ENCODE peak calls at places on chromosomes 13 and 19, in eight cellular contexts. Q is HCT116, S is IMR-90, F is GM12878, D is H1, B is neural progenitor cell, O is SK-N-SH, C is mesendoderm. E is an unnamed sample.
A peak's percentile ranks its signal among the peaks of the same experiment; 100 is the strongest.

GRCh38 chr13:65959305-65959704 is 1270.8 kb downstream of the PCDH9 start:
- DNase-seq in Q (no peak), S (peak; percentile 28), F (no peak), D (no peak), B (no peak), O (no peak), C (no peak), E (no peak)

GRCh38 chr19:55626350-55626749 is 2.0 kb upstream of the ZNF784 start:
- DNase-seq in Q (no peak), S (no peak), F (no peak), D (no peak), B (no peak), O (no peak), C (no peak), E (no peak)

GRCh38 chr13:67829641-67830040 is 599.5 kb upstream of the PCDH9 start:
- DNase-seq in Q (no peak), S (no peak), F (no peak), D (no peak), B (peak; percentile 7), O (no peak), C (peak; percentile 38), E (peak; percentile 36)

GRCh38 chr19:6970478-6970877 is 50.8 kb downstream of the MBD3L2B start:
- DNase-seq in Q (peak; percentile 41), S (no peak), F (no peak), D (no peak), B (no peak), O (peak; percentile 8), C (no peak), E (no peak)

GRCh38 chr13:76016799-76017198 is 380.7 kb downstream of the LMO7 start:
- DNase-seq in Q (peak; percentile 35), S (peak; percentile 23), F (no peak), D (no peak), B (peak; percentile 30), O (peak; percentile 17), C (peak; percentile 67), E (peak; percentile 87)

GRCh38 chr13:67069117-67069767 is 160.9 kb downstream of the PCDH9 start:
- DNase-seq in Q (no peak), S (peak; percentile 22), F (no peak), D (no peak), B (peak; percentile 68), O (no peak), C (peak; percentile 61), E (peak; percentile 52)

GRCh38 chr13:63902141-63902540 is 2486.5 kb upstream of the PCDH20 start:
- DNase-seq in Q (no peak), S (no peak), F (no peak), D (no peak), B (no peak), O (no peak), C (no peak), E (no peak)

GRCh38 chr13:30998548-30999140 is 66.2 kb downstream of the TEX26 start:
- DNase-seq in Q (no peak), S (peak; percentile 73), F (no peak), D (no peak), B (peak; percentile 27), O (peak; percentile 77), C (no peak), E (peak; percentile 19)

GRCh38 chr19:51200071-51200470 is 24.8 kb upstream of the CD33 start:
- DNase-seq in Q (no peak), S (no peak), F (no peak), D (no peak), B (no peak), O (no peak), C (no peak), E (no peak)

GRCh38 chr13:51590966-51591627 is 6.8 kb downstream of the WDFY2 start:
- DNase-seq in Q (no peak), S (peak; percentile 90), F (no peak), D (no peak), B (no peak), O (peak; percentile 41), C (peak; percentile 78), E (no peak)
- H3K4me3 ChIP-seq in Q (no peak overlapping the region), S (peak overlapping the region; percentile 12), F (no peak overlapping the region), D (no peak overlapping the region), B (no peak overlapping the region), O (peak overlapping the region; percentile 24), C (no peak overlapping the region), E (no peak overlapping the region)

GRCh38 chr19:58561373-58562125 is 3.1 kb upstream of the UBE2M start:
- DNase-seq in Q (no peak), S (no peak), F (no peak), D (no peak), B (no peak), O (no peak), C (no peak), E (no peak)

GRCh38 chr19:58563823-58564222 is 5.4 kb upstream of the UBE2M start:
- DNase-seq in Q (no peak), S (no peak), F (no peak), D (no peak), B (no peak), O (peak; percentile 65), C (no peak), E (peak; percentile 32)

GRCh38 chr19:58562126-58563033 is 4.0 kb upstream of the UBE2M start:
- DNase-seq in Q (no peak), S (peak; percentile 39), F (no peak), D (no peak), B (peak; percentile 52), O (peak; percentile 60), C (no peak), E (peak; percentile 68)

GRCh38 chr19:58560921-58561320 is 2.5 kb upstream of the UBE2M start:
- DNase-seq in Q (no peak), S (no peak), F (no peak), D (no peak), B (no peak), O (no peak), C (no peak), E (no peak)

DNA sequence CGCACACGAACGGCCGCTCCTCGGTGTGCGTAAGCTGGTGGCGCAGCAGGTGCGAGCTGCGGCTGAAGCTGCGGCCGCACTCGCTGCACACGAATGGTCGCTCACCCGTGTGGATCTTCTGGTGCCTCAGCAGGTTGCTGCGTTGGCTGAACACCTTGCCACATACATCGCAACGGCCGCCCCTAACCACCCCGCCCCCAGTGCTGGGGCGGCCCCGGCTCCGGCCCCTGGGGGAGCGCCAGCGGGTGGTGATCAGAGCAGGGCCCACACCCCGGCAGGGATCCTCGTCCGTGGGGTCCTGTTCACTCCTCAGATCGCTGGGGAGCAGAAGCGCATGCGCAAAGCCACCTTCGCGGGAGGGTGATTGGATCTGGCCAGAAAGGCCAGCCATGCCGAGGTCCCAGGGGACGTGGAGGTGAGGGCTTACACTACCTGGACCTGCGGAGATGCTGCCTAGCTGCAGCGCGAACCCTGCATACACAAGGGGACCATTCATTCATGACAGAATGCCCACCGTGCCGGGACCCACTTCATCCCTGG is 4.7 kb upstream of the UBE2M start:
- DNase-seq in Q (no peak), S (no peak), F (no peak), D (no peak), B (no peak), O (peak; percentile 78), C (no peak), E (peak; percentile 68)
- H3K9ac ChIP-seq in Q (no peak overlapping the region), S (no peak overlapping the region), F (peak overlapping the region; percentile 28), D (peak overlapping the region; percentile 1), B (no peak overlapping the region), O (no peak overlapping the region), C (peak overlapping the region; percentile 59), E (no peak overlapping the region)

DNA sequence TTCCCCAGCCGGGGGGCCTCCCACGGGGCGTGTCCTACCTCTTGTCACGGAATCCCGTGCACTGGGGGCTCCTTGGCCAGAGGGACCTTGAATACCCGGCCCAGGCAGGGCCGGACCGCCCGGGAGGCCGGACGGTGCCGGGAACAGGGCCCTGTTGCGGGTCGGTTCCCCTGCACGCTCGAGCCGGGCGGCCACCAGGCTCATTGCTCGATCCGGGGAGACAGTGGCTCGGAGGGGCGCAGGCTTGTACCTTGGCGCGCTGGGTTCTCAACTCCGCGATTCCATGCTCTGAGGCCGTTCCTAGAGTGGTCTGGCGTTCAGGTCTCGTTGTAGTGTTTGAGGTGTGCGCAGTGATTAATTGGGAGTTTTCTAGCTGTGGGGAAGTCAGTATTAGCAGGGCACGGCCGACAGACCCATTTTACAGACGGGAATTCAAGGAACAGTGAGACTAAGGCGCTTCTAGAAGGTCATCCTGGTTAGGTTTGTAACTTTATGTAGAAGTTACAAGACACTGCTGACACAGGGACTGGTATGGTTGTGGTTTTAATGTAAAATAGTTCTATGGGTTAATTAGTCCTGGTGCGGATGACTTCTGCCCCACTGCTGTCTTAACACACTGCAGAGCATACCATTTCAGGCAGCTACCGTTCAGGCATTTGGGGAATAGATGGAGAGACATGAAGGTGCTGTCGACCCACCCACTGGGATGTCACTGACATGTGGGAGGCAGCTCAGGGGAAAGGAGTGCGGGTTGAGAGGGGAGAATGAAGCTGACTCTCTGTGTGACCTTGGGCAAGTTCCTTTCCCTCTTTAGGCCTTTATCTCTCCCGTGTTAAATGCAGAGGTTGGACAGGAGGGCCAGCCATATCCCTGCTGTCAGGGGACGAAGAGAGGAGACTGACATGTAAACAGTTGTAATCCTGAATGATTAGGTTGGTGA is 590 bp downstream of the CLPTM1 start:
- DNase-seq in Q (no peak), S (no peak), F (no peak), D (no peak), B (no peak), O (no peak), C (no peak), E (no peak)
- H3K4me1 ChIP-seq in Q (peaks cover 11% of the 10 kb centered on the region), S (peaks cover 7% of the 10 kb centered on the region), F (peaks cover 13% of the 10 kb centered on the region), D (no peaks in the 10 kb centered on the region), B (peaks cover 7% of the 10 kb centered on the region), O (no peaks in the 10 kb centered on the region), C (no peaks in the 10 kb centered on the region), E (peaks cover 7% of the 10 kb centered on the region)

GRCh38 chr13:21060827-21061076 is 634 bp downstream of the LATS2 start:
- DNase-seq in Q (no peak), S (no peak), F (no peak), D (no peak), B (no peak), O (peak; percentile 44), C (no peak), E (no peak)
- H3K4me3 ChIP-seq in Q (peak overlapping the region; percentile 85), S (peak overlapping the region; percentile 74), F (peak overlapping the region; percentile 81), D (peak overlapping the region; percentile 83), B (peak overlapping the region; percentile 85), O (peak overlapping the region; percentile 85), C (peak overlapping the region; percentile 86), E (peak overlapping the region; percentile 80)

GRCh38 chr19:40266912-40267600 is 18.1 kb downstream of the AKT2 start:
- DNase-seq in Q (no peak), S (no peak), F (no peak), D (no peak), B (no peak), O (no peak), C (peak; percentile 30), E (no peak)
- H3K9ac ChIP-seq in Q (no peak overlapping the region), S (no peak overlapping the region), F (no peak overlapping the region), D (no peak overlapping the region), B (no peak overlapping the region), O (no peak overlapping the region), C (no peak overlapping the region), E (no peak overlapping the region)

DNA sequence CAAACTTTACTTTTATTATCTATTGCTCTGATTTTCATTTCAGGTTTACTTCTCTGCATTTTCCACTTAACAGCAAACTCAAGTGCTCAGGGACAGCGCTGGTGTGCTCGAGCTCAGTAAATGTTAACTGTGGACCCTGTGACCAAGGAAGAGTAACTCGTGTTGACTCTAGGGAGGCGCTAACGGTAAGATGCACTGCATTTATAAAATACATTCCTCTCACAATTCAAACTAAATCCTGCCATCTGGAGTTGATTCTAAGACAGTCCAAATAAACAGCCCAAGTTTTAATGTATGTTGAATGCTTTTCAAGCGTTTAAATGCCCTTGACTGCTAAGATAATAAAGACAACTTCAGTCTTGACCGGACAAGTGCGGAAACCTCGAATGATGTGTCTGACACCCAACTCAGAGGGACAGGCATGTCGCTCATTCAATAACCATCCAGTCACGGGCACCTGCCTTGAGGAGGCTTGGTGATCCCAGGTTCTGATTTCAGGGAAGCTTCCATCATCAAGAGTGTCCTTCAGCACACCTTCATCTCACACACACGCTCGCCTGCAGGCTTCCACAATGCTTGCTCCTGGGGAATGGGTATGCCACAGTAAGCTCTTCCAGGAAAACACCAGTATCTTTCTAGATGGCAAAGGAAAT is 93.1 kb downstream of the STK24 start:
- DNase-seq in Q (no peak), S (peak; percentile 50), F (no peak), D (no peak), B (no peak), O (no peak), C (no peak), E (no peak)
- H3K4me1 ChIP-seq in Q (peaks cover 38% of the 10 kb centered on the region), S (peaks cover 45% of the 10 kb centered on the region), F (peaks cover 75% of the 10 kb centered on the region), D (peaks cover 38% of the 10 kb centered on the region), B (peaks cover 76% of the 10 kb centered on the region), O (peaks cover 34% of the 10 kb centered on the region), C (peaks cover 18% of the 10 kb centered on the region), E (peaks cover 15% of the 10 kb centered on the region)

E was measured in endodermal cell.